ENCODE peak calls at places on chromosomes 3 and 15, in seven cellular contexts. A is SK-N-SH, Y is HCT116, G is H1, T is HepG2, R is GM12878, X is K562. P is an unnamed sample.

GRCh38 chr3:119636194-119636593 is 24.2 kb downstream of the POPDC2 start:
- DNase-seq in T (no peak), R (no peak), Y (no peak), G (no peak), X (no peak), A (no peak), P (no peak)

GRCh38 chr3:149781216-149781615 is 11.1 kb downstream of the ANKUB1 start:
- DNase-seq in X (no peak), T (no peak), G (no peak), Y (no peak), R (no peak), A (no peak), P (no peak)

GRCh38 chr3:105459566-105460290 is 93.0 kb downstream of the ALCAM start:
- DNase-seq in T (no peak), X (no peak), A (no peak), Y (no peak), R (no peak), G (no peak), P (no peak)

GRCh38 chr3:129161860-129162271 is 1.0 kb upstream of the ISY1 start:
- DNase-seq in A (peak; percentile 38), T (peak; percentile 18), R (no peak), G (peak; percentile 52), X (no peak), Y (no peak), P (no peak)

GRCh38 chr3:110413807-110414748 is 657.5 kb upstream of the NECTIN3 start:
- DNase-seq in T (no peak), A (no peak), Y (no peak), R (no peak), G (no peak), X (no peak), P (no peak)

GRCh38 chr15:21261396-21261964 is 178.8 kb downstream of the POTEB3 start:
- DNase-seq in R (no peak), A (no peak), Y (no peak), X (no peak), T (no peak), G (no peak), P (no peak)

GRCh38 chr15:25905140-25905539 is 42.0 kb upstream of the ATP10A start:
- DNase-seq in A (no peak), R (no peak), X (no peak), T (no peak), Y (no peak), G (no peak), P (no peak)

GRCh38 chr15:62512906-62513305 is 347.8 kb upstream of the C2CD4B start:
- DNase-seq in X (no peak), R (no peak), A (no peak), G (no peak), T (no peak), Y (no peak), P (no peak)

GRCh38 chr3:122786067-122786466 is 7.6 kb downstream of the HSPBAP1 start:
- DNase-seq in X (no peak), Y (no peak), A (no peak), R (no peak), T (peak; percentile 40), G (no peak), P (no peak)

GRCh38 chr15:75663931-75664421 is 16.3 kb downstream of the SNX33 start:
- DNase-seq in A (no peak), G (no peak), Y (no peak), X (no peak), R (no peak), T (no peak), P (no peak)

GRCh38 chr3:4716731-4717362 is 223.7 kb downstream of the ITPR1 start:
- DNase-seq in A (no peak), X (no peak), R (no peak), T (no peak), G (no peak), Y (no peak), P (no peak)

GRCh38 chr3:177134166-177134565 is 63.1 kb downstream of the TBL1XR1 start:
- DNase-seq in R (no peak), X (no peak), G (no peak), T (no peak), A (no peak), Y (no peak), P (no peak)

GRCh38 chr3:183473969-183474368 is 45.5 kb upstream of the MCF2L2 start:
- DNase-seq in R (no peak), X (no peak), G (no peak), T (no peak), A (no peak), Y (no peak), P (no peak)

GRCh38 chr3:9676780-9677179 is 26.9 kb upstream of the CPNE9 start:
- DNase-seq in Y (no peak), A (no peak), G (no peak), X (no peak), T (peak; percentile 9), R (no peak), P (no peak)

GRCh38 chr3:116077557-116077956 is 367.7 kb downstream of the LSAMP start:
- DNase-seq in A (no peak), G (no peak), Y (no peak), X (no peak), R (no peak), T (no peak), P (no peak)

GRCh38 chr3:106092792-106093191 is 224.0 kb upstream of the CBLB start:
- DNase-seq in G (no peak), A (no peak), T (no peak), Y (no peak), X (no peak), R (no peak), P (no peak)

GRCh38 chr3:146966124-146966523 is 361.0 kb upstream of the PLSCR5 start:
- DNase-seq in G (no peak), R (no peak), Y (no peak), A (no peak), T (no peak), X (no peak), P (no peak)

GRCh38 chr3:47475029-47475569 is 642 bp downstream of the SCAP start:
- DNase-seq in Y (no peak), X (peak; percentile 40), R (no peak), G (no peak), T (peak; percentile 25), A (peak; percentile 50), P (peak; percentile 64)

DNA sequence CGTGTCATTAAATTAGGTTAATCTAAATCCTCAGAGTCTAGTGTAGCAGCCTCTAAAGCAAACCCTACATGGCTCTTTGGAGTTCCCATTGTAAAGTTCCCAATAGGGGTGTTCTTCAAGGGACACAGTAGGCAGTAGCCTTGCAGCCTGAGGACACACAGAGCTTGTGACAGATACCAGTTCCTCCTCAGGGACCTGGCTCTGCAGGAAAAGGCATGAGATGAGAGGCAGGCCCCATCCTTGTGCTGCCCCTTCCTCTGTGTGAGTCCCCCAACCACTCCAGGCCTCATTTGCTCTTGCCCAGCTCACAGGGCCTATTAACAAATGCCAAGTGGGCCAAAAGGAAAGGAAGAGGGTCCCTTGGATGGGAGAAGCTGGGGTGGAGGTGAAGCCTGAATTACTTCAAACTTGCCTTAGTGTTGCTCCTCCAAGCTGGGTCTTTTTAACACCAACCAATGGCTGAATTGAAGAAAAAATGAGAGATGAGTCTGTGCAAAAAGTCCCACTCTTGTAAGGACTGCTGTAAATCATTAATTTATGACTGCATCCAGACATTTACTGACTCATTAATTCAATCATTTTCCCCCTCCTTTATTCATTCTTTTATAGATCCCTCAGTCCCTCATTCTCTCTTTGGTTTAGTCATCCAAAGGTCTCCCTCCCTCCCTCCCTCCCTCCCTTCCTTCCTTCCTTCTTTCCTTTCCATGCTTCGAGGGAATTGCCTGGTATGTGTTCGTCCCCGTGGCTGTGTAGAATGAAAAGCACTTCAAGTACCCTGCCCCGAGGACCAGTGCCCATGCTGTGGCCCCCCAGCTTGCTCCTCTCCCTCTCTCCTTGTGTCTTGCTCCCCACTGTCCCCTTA is 35.4 kb upstream of the MRPS22 start:
- DNase-seq in X (no peak), R (no peak), T (no peak), A (no peak), G (no peak), Y (no peak), P (no peak)
- TF ChIP-seq JUND in X (no peak), R (no peak), T (no peak), A (peak; percentile 39), G (no peak), Y (no peak), P (no peak)

GRCh38 chr3:46284981-46285683 is 42.9 kb downstream of the CCR3 start:
- DNase-seq in G (no peak), R (no peak), X (no peak), A (no peak), Y (no peak), T (no peak), P (no peak)
- TF ChIP-seq JUND in G (no peak), R (no peak), X (no peak), A (no peak), Y (no peak), T (no peak), P (no peak)

GRCh38 chr15:65952425-65953053 is 83.2 kb downstream of the RAB11A start:
- DNase-seq in A (no peak), T (peak; percentile 11), G (peak; percentile 74), R (no peak), Y (no peak), X (peak; percentile 44), P (peak; percentile 81)

GRCh38 chr15:65953622-65954021 is 84.3 kb downstream of the RAB11A start:
- DNase-seq in A (no peak), T (no peak), G (no peak), Y (no peak), R (no peak), X (no peak), P (no peak)

GRCh38 chr15:65957451-65957850 is 88.2 kb downstream of the RAB11A start:
- DNase-seq in R (no peak), Y (no peak), T (no peak), G (no peak), A (no peak), X (no peak), P (no peak)

GRCh38 chr15:65956307-65956706 is 87.0 kb downstream of the RAB11A start:
- DNase-seq in A (no peak), R (no peak), Y (no peak), X (no peak), T (no peak), G (no peak), P (no peak)

GRCh38 chr15:65954289-65954741 is 85.0 kb downstream of the RAB11A start:
- DNase-seq in Y (peak; percentile 31), T (no peak), A (peak; percentile 36), G (peak; percentile 59), X (no peak), R (no peak), P (no peak)
- TF ChIP-seq JUND in Y (peak; percentile 27), T (no peak), A (no peak), G (peak; percentile 91), X (no peak), R (no peak), P (no peak)

GRCh38 chr15:67880651-67881182 is 40.9 kb upstream of the RNU6-1 start:
- DNase-seq in R (no peak), X (no peak), Y (no peak), T (peak; percentile 70), G (no peak), A (no peak), P (no peak)
- TF ChIP-seq JUND in R (no peak), X (no peak), Y (no peak), T (no peak), G (no peak), A (no peak), P (no peak)

P was measured in T47D.